ENCODE peak calls at places on chromosomes 3 and 15, in four cellular contexts. X is upper lobe of right lung, P is keratinocyte, F is tibial artery. C is an unnamed sample.
A peak's percentile ranks its signal among the peaks of the same experiment; 100 is the strongest.

GRCh38 chr3:178325330-178325729 is 210.9 kb upstream of the KCNMB2 start:
- DNase-seq in F (no peak), P (no peak), X (no peak), C (no peak)

GRCh38 chr3:73036694-73037368 is 24.6 kb upstream of the EBLN2 start:
- DNase-seq in F (no peak), X (no peak), P (no peak), C (no peak)

GRCh38 chr3:173660645-173661299 is 263.2 kb downstream of the NLGN1 start:
- DNase-seq in X (no peak), F (no peak), P (no peak), C (no peak)

GRCh38 chr3:195080571-195081141 is 190.3 kb downstream of the XXYLT1 start:
- DNase-seq in F (no peak), X (no peak), P (no peak), C (peak; percentile 87)

GRCh38 chr3:179071569-179072397 is at the start of gene ZMAT3:
- DNase-seq in X (peak; percentile 95), P (no peak), F (peak; percentile 86), C (peak; percentile 95)

GRCh38 chr3:113193298-113193697 is 18.1 kb upstream of the BOC start:
- DNase-seq in P (no peak), X (no peak), F (no peak), C (no peak)

GRCh38 chr15:57290826-57291225 is 85.5 kb upstream of the CGNL1 start:
- DNase-seq in P (no peak), X (no peak), F (no peak), C (no peak)

GRCh38 chr3:172981407-172981983 is 159.5 kb downstream of the SPATA16 start:
- DNase-seq in F (no peak), P (no peak), X (no peak), C (no peak)

DNA sequence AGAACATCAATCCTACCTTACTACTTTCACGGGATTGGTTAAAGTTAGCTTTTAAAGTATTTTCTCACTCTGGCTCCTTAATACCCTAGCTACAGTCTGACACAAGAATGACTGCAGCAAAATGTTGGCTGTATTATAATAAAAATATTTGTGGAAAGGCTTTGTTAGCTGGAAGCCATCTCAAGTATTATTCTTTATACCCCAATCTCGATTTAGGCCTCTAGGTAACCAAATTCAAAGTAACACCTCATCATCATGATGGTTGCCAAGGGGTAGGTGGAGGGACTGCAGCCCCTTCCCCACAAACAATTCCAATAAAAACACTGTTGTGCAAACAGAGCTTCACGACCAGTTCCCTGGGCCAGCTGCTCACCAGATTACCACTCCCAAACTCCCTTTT is 786 bp upstream of the GMPS start:
- DNase-seq in F (no peak), P (no peak), X (no peak), C (no peak)
- H3K4me3 ChIP-seq in F (peak overlapping the region; percentile 100), P (peak overlapping the region; percentile 25), X (peak overlapping the region; percentile 98), C (peak overlapping the region; percentile 84)

DNA sequence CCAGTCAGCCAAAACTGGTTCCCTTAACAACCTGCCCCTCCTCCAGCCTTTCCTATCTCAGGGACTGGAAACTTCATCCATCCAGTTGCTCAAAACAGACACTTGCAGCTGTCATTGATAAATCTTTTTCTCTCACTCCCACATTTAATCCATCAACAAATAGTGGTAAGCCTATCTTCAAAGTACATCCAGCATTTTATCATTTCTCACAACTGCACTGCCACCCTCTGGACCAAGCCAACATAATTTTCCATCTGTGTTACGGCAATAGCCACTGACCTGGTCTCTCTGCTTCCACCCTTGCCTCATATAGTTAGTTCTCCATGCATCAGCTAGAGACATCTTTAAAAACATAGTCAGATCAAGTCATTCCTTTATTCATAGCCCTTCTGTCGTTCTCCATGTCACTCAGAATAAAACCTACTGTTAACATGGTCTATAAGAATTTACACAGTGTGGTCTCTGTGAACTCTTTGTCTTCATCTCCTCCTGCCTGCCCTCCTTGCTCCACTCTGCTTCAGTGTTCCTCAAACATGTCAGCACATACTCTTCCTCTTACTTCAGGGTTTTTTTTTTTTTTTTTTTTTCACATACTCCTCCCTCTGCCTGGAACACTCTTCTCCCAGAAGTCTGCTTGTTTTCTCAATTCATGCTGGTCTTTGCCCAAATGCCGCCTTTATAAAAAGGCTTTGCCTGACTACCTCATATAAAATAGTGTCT is 102.5 kb upstream of the COL6A5 start:
- DNase-seq in X (no peak), P (no peak), F (no peak), C (no peak)
- TF ChIP-seq CTCF in X (peak; percentile 26), P (peak; percentile 48), F (no peak), C (peak; percentile 21)

GRCh38 chr3:114762144-114762543 is 384.9 kb downstream of the ZBTB20 start:
- DNase-seq in X (no peak), P (no peak), F (no peak), C (no peak)

GRCh38 chr3:114764056-114764492 is 383.0 kb downstream of the ZBTB20 start:
- DNase-seq in P (no peak), X (no peak), F (no peak), C (no peak)

GRCh38 chr3:114760679-114761078 is 386.4 kb downstream of the ZBTB20 start:
- DNase-seq in P (no peak), X (no peak), F (no peak), C (no peak)

GRCh38 chr3:114756506-114757279 is 390.4 kb downstream of the ZBTB20 start:
- DNase-seq in P (no peak), F (no peak), X (no peak), C (no peak)

GRCh38 chr3:114758828-114759709 is 388.0 kb downstream of the ZBTB20 start:
- DNase-seq in X (no peak), F (no peak), P (no peak), C (no peak)
- H3K4me3 ChIP-seq in X (peak overlapping the region; percentile 46), F (peak overlapping the region; percentile 21), P (no peak overlapping the region), C (peak overlapping the region; percentile 95)

GRCh38 chr3:188212308-188212969 is 58.5 kb downstream of the LPP start:
- DNase-seq in F (peak; percentile 43), X (no peak), P (no peak), C (peak; percentile 66)
- TF ChIP-seq CTCF in F (no peak), X (no peak), P (no peak), C (no peak)

DNA sequence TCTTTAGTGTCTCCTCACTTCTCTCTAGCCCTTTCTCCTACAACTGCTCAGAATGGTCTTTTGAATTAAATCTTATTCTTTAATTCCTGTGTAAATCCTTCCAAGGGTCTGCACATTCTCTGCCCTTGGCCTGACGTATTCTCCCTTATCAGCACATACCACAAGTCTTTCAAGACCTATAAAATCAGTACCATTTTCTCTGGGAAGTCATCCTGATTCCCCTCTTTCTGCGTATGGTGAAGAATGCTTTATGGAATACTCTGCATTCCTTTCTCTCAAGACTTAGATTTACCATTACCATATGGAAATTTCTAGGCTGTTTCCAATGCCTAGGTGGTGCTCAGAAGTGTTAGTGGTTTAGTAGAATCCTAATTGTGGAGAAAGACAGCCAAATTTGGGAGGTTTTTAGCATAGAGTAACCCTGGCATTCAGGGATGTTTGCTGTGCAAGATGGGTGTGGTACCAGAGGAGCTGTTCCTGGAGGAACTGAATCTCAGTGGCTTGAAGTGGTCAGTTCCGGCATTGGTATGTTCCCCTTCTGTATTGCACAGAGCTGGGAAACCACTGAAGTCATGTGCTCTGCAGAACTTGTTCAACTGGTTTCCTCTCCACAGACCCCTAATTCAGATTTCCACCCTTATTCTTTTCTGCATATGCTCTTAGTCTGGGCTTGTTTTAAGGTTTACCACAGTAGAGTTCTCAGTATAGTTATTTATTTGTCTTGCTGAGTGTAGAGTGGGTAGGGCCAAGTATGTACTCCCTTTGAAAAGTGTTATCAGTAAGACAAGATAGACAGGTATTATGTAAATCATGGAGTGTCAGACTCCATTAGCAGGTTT is 24.5 kb downstream of the IQGAP1 start:
- DNase-seq in P (peak; percentile 70), F (peak; percentile 67), X (no peak), C (no peak)
- H3K4me3 ChIP-seq in P (no peak overlapping the region), F (no peak overlapping the region), X (peak overlapping the region; percentile 9), C (peak overlapping the region; percentile 10)